ENCODE peak calls at places on chromosomes 11 and 22, in ten cellular contexts. Z is renal cortical epithelial cell; F is caudate nucleus; P is spleen; V is SK-MEL-5; B is cardiac muscle cell; A is mucosa of descending colon; K is CD4-positive, alpha-beta T cell; S is osteoblast; G is AG20443. E is an unnamed sample.

GRCh38 chr22:19855504-19856409 is 1.1 kb upstream of the GNB1L start:
- DNase-seq in Z (peak), S (peak), G (peak), P (peak), A (peak), K (peak), B (no peak), V (peak), F (no peak), E (peak)

GRCh38 chr22:49010086-49010863 is 817.4 kb downstream of the BRD1 start:
- DNase-seq in Z (no peak), A (no peak), F (no peak), V (no peak), K (no peak), S (peak), P (peak), B (no peak), G (peak), E (no peak)

GRCh38 chr11:104772806-104773241 is 125.4 kb downstream of the CASP12 start:
- DNase-seq in B (no peak), Z (peak), A (no peak), K (no peak), S (peak), F (no peak), P (no peak), V (peak), G (peak), E (peak)

GRCh38 chr11:103624708-103625623 is 411.5 kb upstream of the DDI1 start:
- DNase-seq in Z (peak), S (peak), G (peak), B (no peak), A (no peak), P (no peak), V (no peak), K (no peak), F (no peak), E (peak)

GRCh38 chr11:848380-848931 is 5.8 kb downstream of the TSPAN4 start:
- DNase-seq in A (peak), B (peak), S (peak), F (no peak), K (peak), Z (no peak), P (peak), V (no peak), G (peak), E (no peak)

GRCh38 chr11:125990244-125990643 is 44.4 kb downstream of the VSIG10L2 start:
- DNase-seq in F (no peak), Z (peak), K (no peak), P (no peak), V (no peak), B (no peak), A (no peak), S (peak), G (peak), E (peak)

GRCh38 chr11:657691-658126 is 20.6 kb downstream of the DRD4 start:
- DNase-seq in A (no peak), K (no peak), B (no peak), P (no peak), F (no peak), S (peak), G (no peak), Z (no peak), V (no peak), E (no peak)

GRCh38 chr22:48845356-48845936 is 982.2 kb downstream of the BRD1 start:
- DNase-seq in V (no peak), P (peak), B (no peak), S (no peak), G (no peak), Z (no peak), K (no peak), F (no peak), A (no peak), E (no peak)